ENCODE peak calls at places on chromosomes 2 and 18, in ten cellular contexts. R is psoas muscle, W is ovary, T is pancreas, D is prostate gland, P is esophagus squamous epithelium, B is BE2C, S is OCI-LY7, G is vagina, U is transverse colon. H is an unnamed sample.

GRCh38 chr18:79507546-79508480 is 112.1 kb downstream of the NFATC1 start:
- DNase-seq in S (no peak), W (peak; percentile 87), R (peak; percentile 78), T (no peak), U (peak; percentile 60), B (no peak), D (peak; percentile 72), G (no peak), P (no peak), H (no peak)

GRCh38 chr2:66929632-66930385 is 467.3 kb upstream of the ETAA1 start:
- DNase-seq in T (peak; percentile 87), P (no peak), W (peak; percentile 93), S (no peak), D (peak; percentile 74), B (peak; percentile 17), G (peak; percentile 88), R (peak; percentile 48), U (peak; percentile 23), H (peak; percentile 75)

GRCh38 chr2:96082211-96083063 is 33.9 kb downstream of the ADRA2B start:
- DNase-seq in T (no peak), P (no peak), B (no peak), U (no peak), R (no peak), G (peak; percentile 81), D (no peak), S (no peak), W (peak; percentile 13), H (peak; percentile 22)

GRCh38 chr2:171895781-171896180 is 1.7 kb upstream of the SLC25A12 start:
- DNase-seq in W (no peak), D (no peak), B (no peak), S (no peak), G (no peak), P (no peak), U (no peak), T (no peak), R (no peak), H (no peak)

GRCh38 chr2:98560256-98560771 is 48.0 kb downstream of the COA5 start:
- DNase-seq in R (no peak), G (no peak), S (no peak), U (no peak), P (no peak), D (no peak), B (no peak), T (no peak), W (peak; percentile 47), H (no peak)

GRCh38 chr2:50125230-50125629 is 906.7 kb downstream of the NRXN1 start:
- DNase-seq in R (no peak), T (no peak), U (no peak), S (no peak), D (no peak), P (no peak), G (no peak), B (no peak), W (no peak), H (no peak)

GRCh38 chr2:61664190-61664589 is 126.0 kb upstream of the XPO1 start:
- DNase-seq in U (no peak), P (no peak), T (no peak), B (no peak), D (no peak), S (no peak), W (no peak), R (no peak), G (no peak), H (no peak)

GRCh38 chr2:22812065-22812680 is 572.8 kb upstream of the KLHL29 start:
- DNase-seq in T (no peak), W (no peak), P (no peak), B (no peak), S (no peak), D (no peak), R (no peak), U (no peak), G (no peak), H (no peak)

GRCh38 chr2:35099345-35099744 is 1256.2 kb upstream of the CRIM1 start:
- DNase-seq in G (no peak), P (no peak), W (no peak), B (no peak), U (no peak), D (no peak), T (no peak), R (no peak), S (no peak), H (no peak)

GRCh38 chr2:105747254-105747909 is 2.7 kb downstream of the NCK2 start:
- DNase-seq in R (no peak), G (no peak), T (no peak), U (no peak), W (no peak), B (no peak), D (no peak), S (no peak), P (no peak), H (no peak)
- H3K4me1 ChIP-seq in R (peaks cover 59% of the 10 kb centered on the region), G (peaks cover 74% of the 10 kb centered on the region), T (no peaks in the 10 kb centered on the region), U (peaks cover 15% of the 10 kb centered on the region), W (peaks cover 28% of the 10 kb centered on the region), B (no peaks in the 10 kb centered on the region), D (no peaks in the 10 kb centered on the region), S (peaks cover 53% of the 10 kb centered on the region), P (peaks cover 22% of the 10 kb centered on the region), H (peaks cover 13% of the 10 kb centered on the region)

DNA sequence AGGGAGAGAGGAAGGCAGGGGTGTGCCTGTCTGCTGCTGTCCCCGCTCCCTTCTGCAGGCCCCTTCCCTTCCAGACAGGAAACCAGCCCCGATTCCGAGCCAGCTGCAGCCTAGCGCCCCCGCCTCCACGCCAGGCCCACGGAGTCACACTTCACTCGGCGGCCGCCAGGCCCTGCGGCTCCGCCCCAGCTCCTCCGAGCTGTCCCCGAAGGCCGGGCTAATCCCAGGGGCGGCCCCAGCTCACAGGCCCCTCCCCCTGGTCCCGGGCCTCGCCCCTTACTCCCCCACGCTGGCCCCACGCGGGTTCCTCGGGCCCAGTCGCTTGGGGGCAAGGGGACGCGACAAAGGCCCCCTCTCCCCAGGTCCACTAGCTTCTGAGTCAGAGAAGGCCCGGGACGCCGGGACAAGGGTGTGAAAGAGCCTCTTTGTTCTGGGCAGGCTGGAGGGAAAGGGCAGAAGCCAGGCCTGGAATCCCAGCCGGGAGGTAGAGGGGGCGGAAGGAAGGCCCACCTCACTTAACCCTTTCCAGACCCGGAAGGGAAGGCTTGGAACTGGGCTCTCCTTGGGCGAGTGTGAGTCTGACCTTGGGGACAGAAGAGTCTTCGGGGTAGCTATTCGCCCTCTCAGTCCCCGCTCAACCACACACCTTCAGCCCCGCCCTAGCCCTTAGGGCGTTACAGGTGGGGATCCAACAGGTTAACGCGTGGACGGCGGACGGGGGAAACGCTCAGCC is 1.2 kb downstream of the RTKN start:
- DNase-seq in G (peak; percentile 92), T (peak; percentile 93), D (peak; percentile 83), S (peak; percentile 58), R (peak; percentile 89), B (peak; percentile 89), U (peak; percentile 89), P (no peak), W (peak; percentile 86), H (peak; percentile 83)
- TF ChIP-seq CTCF in G (no peak), T (peak; percentile 37), D (peak; percentile 66), S (no peak), R (peak; percentile 17), B (no peak), U (peak; percentile 40), P (peak; percentile 38), W (no peak), H (no peak)

GRCh38 chr18:76908277-76908676 is 85.9 kb downstream of the ZNF236 start:
- DNase-seq in T (no peak), S (no peak), G (no peak), R (no peak), U (no peak), D (no peak), W (no peak), P (no peak), B (no peak), H (no peak)

GRCh38 chr18:76909418-76909817 is 87.1 kb downstream of the ZNF236 start:
- DNase-seq in T (no peak), U (no peak), D (no peak), G (no peak), P (no peak), R (no peak), B (no peak), S (no peak), W (no peak), H (no peak)

GRCh38 chr18:76913583-76913982 is 91.2 kb downstream of the ZNF236 start:
- DNase-seq in W (no peak), G (no peak), B (no peak), T (no peak), S (no peak), U (peak; percentile 25), D (no peak), R (no peak), P (no peak), H (no peak)

GRCh38 chr18:76914314-76914713 is 92.0 kb downstream of the ZNF236 start:
- DNase-seq in G (no peak), D (no peak), P (no peak), R (no peak), B (no peak), T (no peak), U (no peak), W (no peak), S (no peak), H (no peak)

DNA sequence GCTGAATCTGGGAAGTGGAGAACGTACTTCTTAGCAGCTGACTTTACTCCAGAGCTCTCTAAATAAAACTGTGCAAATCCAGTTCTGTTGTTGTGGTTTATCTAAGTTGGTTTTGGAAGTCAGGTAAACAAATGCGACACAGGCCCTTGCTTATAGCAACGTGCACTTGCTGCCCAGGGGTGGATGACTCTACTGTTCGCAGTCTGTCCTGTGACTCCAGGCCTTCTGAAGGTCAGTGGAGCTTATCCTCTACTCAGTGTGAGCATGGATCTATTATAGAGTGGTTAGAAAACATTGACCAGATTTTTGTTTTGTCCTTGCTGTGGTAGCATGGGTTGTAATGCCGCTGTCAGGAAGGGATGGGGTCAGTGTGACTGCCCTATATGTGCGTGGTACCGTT is 89.1 kb downstream of the ZNF236 start:
- DNase-seq in G (no peak), B (no peak), S (no peak), R (no peak), U (no peak), P (no peak), W (no peak), D (no peak), T (no peak), H (no peak)
- H3K36me3 ChIP-seq in G (peaks cover 58% of the 10 kb centered on the region), B (no peaks in the 10 kb centered on the region), S (peaks cover 30% of the 10 kb centered on the region), R (peaks cover 87% of the 10 kb centered on the region), U (peaks cover 9% of the 10 kb centered on the region), P (peaks cover 26% of the 10 kb centered on the region), W (no peaks in the 10 kb centered on the region), D (no peaks in the 10 kb centered on the region), T (no peaks in the 10 kb centered on the region), H (peaks cover 27% of the 10 kb centered on the region)

GRCh38 chr2:189002079-189002478 is 27.9 kb downstream of the COL3A1 start:
- DNase-seq in B (no peak), U (no peak), P (no peak), W (no peak), D (no peak), G (no peak), S (no peak), T (no peak), R (no peak), H (no peak)

GRCh38 chr2:188997276-188997675 is 23.1 kb downstream of the COL3A1 start:
- DNase-seq in G (no peak), R (no peak), D (no peak), P (no peak), S (no peak), B (no peak), U (no peak), T (no peak), W (no peak), H (no peak)

DNA sequence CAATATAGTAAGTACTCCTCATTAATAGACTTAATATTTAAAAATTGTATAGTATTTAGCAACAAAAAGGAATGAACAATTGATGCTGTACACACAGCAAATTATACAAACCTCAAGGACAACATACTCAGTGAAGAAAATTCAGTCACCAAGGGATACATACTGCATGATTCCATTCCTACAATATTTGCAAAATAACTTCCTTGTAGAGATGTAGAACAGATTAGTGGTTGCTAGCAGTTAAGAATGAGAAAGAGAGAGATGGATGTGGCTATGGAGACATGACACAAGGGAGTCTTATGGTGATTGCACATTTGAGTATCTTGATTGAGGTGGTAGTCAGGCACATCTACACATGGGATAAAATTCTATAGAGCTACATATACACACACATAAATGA is 26.0 kb downstream of the COL3A1 start:
- DNase-seq in B (no peak), S (no peak), D (no peak), G (no peak), R (no peak), T (no peak), P (no peak), U (no peak), W (no peak), H (no peak)
- H3K4me1 ChIP-seq in B (no peaks in the 10 kb centered on the region), S (no peaks in the 10 kb centered on the region), D (no peaks in the 10 kb centered on the region), G (peaks cover 17% of the 10 kb centered on the region), R (no peaks in the 10 kb centered on the region), T (no peaks in the 10 kb centered on the region), P (no peaks in the 10 kb centered on the region), U (no peaks in the 10 kb centered on the region), W (peaks cover 1% of the 10 kb centered on the region), H (no peaks in the 10 kb centered on the region)